ENCODE peak calls at places on chromosomes 1 and 21, in eight cellular contexts. T, K, A, D, B, I, C and E are unnamed samples.

GRCh38 chr1:239858058-239858457 is 233.6 kb upstream of the FMN2 start:
- DNase-seq in A (no peak), T (peak; percentile 19), I (no peak), B (no peak), K (peak; percentile 52), C (no peak), D (no peak), E (peak; percentile 36)

GRCh38 chr1:178564086-178564782 is 51.3 kb downstream of the TEX35 start:
- DNase-seq in A (no peak), C (no peak), K (no peak), T (no peak), I (no peak), B (no peak), D (no peak), E (no peak)

GRCh38 chr1:12438349-12438924 is 179.6 kb downstream of the DHRS3 start:
- DNase-seq in B (peak; percentile 31), C (no peak), I (no peak), D (peak; percentile 16), K (no peak), T (no peak), A (no peak), E (no peak)

GRCh38 chr1:208129057-208129456 is 115.1 kb downstream of the PLXNA2 start:
- DNase-seq in K (no peak), A (no peak), D (no peak), C (no peak), T (no peak), B (no peak), I (no peak), E (no peak)

GRCh38 chr21:41932576-41933258 is 21.1 kb downstream of the C2CD2 start:
- DNase-seq in C (peak; percentile 50), T (no peak), I (peak; percentile 45), A (no peak), D (no peak), K (peak; percentile 54), B (no peak), E (no peak)

GRCh38 chr1:205232945-205233397 is 5.2 kb downstream of the TMCC2 start:
- DNase-seq in A (no peak), D (no peak), C (no peak), I (no peak), T (no peak), K (no peak), B (no peak), E (no peak)

GRCh38 chr1:244971524-244972216 is 107.3 kb upstream of the HNRNPU start:
- DNase-seq in A (no peak), I (no peak), C (no peak), D (no peak), B (no peak), T (peak; percentile 23), K (no peak), E (no peak)

GRCh38 chr1:177975588-177976495 is 6.0 kb upstream of the SEC16B start:
- DNase-seq in A (no peak), I (peak; percentile 72), C (no peak), T (no peak), K (peak; percentile 68), B (no peak), D (no peak), E (no peak)

GRCh38 chr1:110152133-110152785 is 2.0 kb downstream of the SLC6A17 start:
- DNase-seq in D (no peak), I (peak; percentile 39), T (no peak), K (no peak), B (no peak), C (no peak), A (no peak), E (no peak)

GRCh38 chr1:109457819-109458218 is 8.5 kb upstream of the SYPL2 start:
- DNase-seq in T (no peak), I (no peak), D (no peak), A (no peak), K (no peak), C (no peak), B (no peak), E (no peak)

GRCh38 chr1:185514296-185514695 is 197.3 kb upstream of the IVNS1ABP start:
- DNase-seq in T (no peak), K (no peak), B (no peak), C (no peak), I (no peak), A (no peak), D (no peak), E (no peak)

GRCh38 chr1:156815307-156815826 is 1.3 kb downstream of the SH2D2A start:
- DNase-seq in C (no peak), I (peak; percentile 34), D (no peak), A (no peak), K (no peak), B (no peak), T (no peak), E (no peak)

GRCh38 chr1:228393268-228393699 is 13.4 kb downstream of the TRIM11 start:
- DNase-seq in C (no peak), A (no peak), I (peak; percentile 43), K (no peak), D (no peak), T (no peak), B (no peak), E (peak; percentile 78)

GRCh38 chr1:47323475-47324105 is 9.6 kb upstream of the STIL start:
- DNase-seq in A (no peak), B (no peak), K (no peak), T (peak; percentile 63), C (no peak), D (no peak), I (peak; percentile 44), E (peak; percentile 49)

GRCh38 chr1:232378266-232379041 is 251.5 kb downstream of the SIPA1L2 start:
- DNase-seq in A (no peak), I (no peak), C (no peak), B (no peak), K (no peak), T (no peak), D (no peak), E (no peak)

GRCh38 chr21:30206551-30207251 is 9.2 kb downstream of the CLDN8 start:
- DNase-seq in I (peak; percentile 32), T (no peak), D (no peak), B (no peak), K (no peak), A (no peak), C (no peak), E (no peak)

GRCh38 chr1:31549807-31550620 is 26.3 kb upstream of the TINAGL1 start:
- DNase-seq in A (no peak), D (no peak), B (peak; percentile 39), C (no peak), I (no peak), K (peak; percentile 33), T (no peak), E (peak; percentile 24)

GRCh38 chr1:21814241-21814918 is 2.3 kb downstream of the LDLRAD2 start:
- DNase-seq in B (peak; percentile 84), C (no peak), T (peak; percentile 21), A (peak; percentile 24), K (no peak), I (peak; percentile 73), D (no peak), E (no peak)

GRCh38 chr1:154391086-154391770 is 13.9 kb upstream of the IL6R start:
- DNase-seq in T (no peak), C (no peak), D (no peak), B (no peak), K (no peak), A (no peak), I (no peak), E (no peak)

GRCh38 chr1:145891143-145891542 is 5.5 kb upstream of the ANKRD35 start:
- DNase-seq in I (no peak), K (no peak), C (no peak), T (no peak), B (no peak), A (no peak), D (no peak), E (peak; percentile 79)

GRCh38 chr1:91511386-91511785 is 10.7 kb downstream of the CDC7 start:
- DNase-seq in C (no peak), B (no peak), K (no peak), T (peak; percentile 22), I (peak; percentile 48), A (no peak), D (no peak), E (no peak)

GRCh38 chr1:28891256-28891655 is 23.1 kb upstream of the EPB41 start:
- DNase-seq in K (no peak), C (no peak), B (no peak), T (no peak), I (no peak), A (no peak), D (no peak), E (no peak)

GRCh38 chr1:151716771-151717631 is at the start of gene CELF3:
- DNase-seq in B (no peak), A (no peak), K (no peak), C (no peak), D (no peak), I (peak; percentile 85), T (peak; percentile 43), E (no peak)

GRCh38 chr1:42743302-42744029 is 3.4 kb upstream of the CLDN19 start:
- DNase-seq in C (no peak), A (no peak), T (no peak), B (no peak), I (no peak), K (no peak), D (no peak), E (no peak)

GRCh38 chr1:205494119-205494518 is 10.3 kb upstream of the CDK18 start:
- DNase-seq in B (no peak), C (no peak), T (no peak), A (no peak), K (no peak), D (no peak), I (no peak), E (no peak)

GRCh38 chr1:207261971-207262370 is 59.5 kb upstream of the CD55 start:
- DNase-seq in D (no peak), B (no peak), K (no peak), I (no peak), C (no peak), T (no peak), A (no peak), E (no peak)